ENCODE peak calls at places on chromosomes 4 and X, in five cellular contexts. Q is stimulated activated CD8-positive, alpha-beta memory T cell treated with anti-CD3 and anti-CD28 coated beads, Interleukin-2, amount 100 ng/mL, for 1 hour; H is right lobe of liver; U is activated CD4-positive, alpha-beta T cell treated with anti-CD3 and anti-CD28 coated beads, Interleukin-2, amount 10 ng/mL, durations not matched to agents 7 days and 5 days; C is GM12865. X is an unnamed sample.

GRCh38 chr4:77430847-77431246 is 174.8 kb upstream of the CXCL13 start:
- DNase-seq in C (no peak), Q (no peak), H (no peak), U (no peak), X (no peak)

GRCh38 chr4:75634951-75635350 is 4.6 kb upstream of the CDKL2 start:
- DNase-seq in H (no peak), U (no peak), Q (no peak), C (no peak), X (peak)

GRCh38 chr4:147787204-147787603 is 55.3 kb downstream of the ARHGAP10 start:
- DNase-seq in C (no peak), U (no peak), H (no peak), Q (no peak), X (peak)

GRCh38 chr4:140931904-140932303 is 175.7 kb upstream of the TBC1D9 start:
- DNase-seq in H (no peak), Q (no peak), C (no peak), U (no peak), X (no peak)

GRCh38 chr4:185096032-185096653 is 46.9 kb upstream of the SLC25A4 start:
- DNase-seq in H (no peak), C (peak), Q (no peak), U (peak), X (peak)

GRCh38 chr4:41969666-41970065 is 11.9 kb upstream of the DCAF4L1 start:
- DNase-seq in Q (no peak), H (no peak), U (no peak), C (no peak), X (no peak)

GRCh38 chr4:65340382-65341109 is 329.7 kb downstream of the EPHA5 start:
- DNase-seq in H (no peak), U (no peak), Q (no peak), C (no peak), X (no peak)

GRCh38 chr4:83128235-83128929 is 13.9 kb upstream of the PLAC8 start:
- DNase-seq in Q (no peak), U (no peak), H (no peak), C (no peak), X (peak)

GRCh38 chr4:119296356-119296755 is 25.6 kb downstream of the FABP2 start:
- DNase-seq in C (no peak), U (no peak), Q (no peak), H (no peak), X (no peak)

GRCh38 chr4:98728433-98728832 is 70.0 kb upstream of the TSPAN5 start:
- DNase-seq in Q (no peak), U (no peak), H (no peak), C (no peak), X (peak)

GRCh38 chr4:73976716-73977115 is 5.1 kb downstream of the PF4 start:
- DNase-seq in Q (no peak), U (no peak), H (no peak), C (no peak), X (peak)

GRCh38 chrX:5681159-5681558 is 547.5 kb downstream of the NLGN4X start:
- DNase-seq in U (no peak), C (peak), Q (no peak), H (no peak), X (no peak)

GRCh38 chr4:40515398-40516293 is 114.0 kb downstream of the RBM47 start:
- DNase-seq in H (peak), Q (no peak), U (no peak), C (peak), X (peak)

GRCh38 chr4:184384056-184384809 is 90.1 kb downstream of the IRF2 start:
- DNase-seq in H (peak), U (peak), C (peak), Q (no peak), X (peak)

GRCh38 chr4:108155373-108155772 is 13.4 kb downstream of the LEF1 start:
- DNase-seq in Q (no peak), C (peak), H (no peak), U (no peak), X (no peak)

GRCh38 chr4:28744066-28744465 is 1883.4 kb downstream of the STIM2 start:
- DNase-seq in H (no peak), Q (no peak), U (no peak), C (no peak), X (peak)

GRCh38 chrX:130139474-130140201 is 26.0 kb downstream of the AIFM1 start:
- DNase-seq in H (no peak), Q (no peak), U (no peak), C (no peak), X (no peak)

GRCh38 chrX:45889471-45889870 is 655.8 kb downstream of the ZNF674 start:
- DNase-seq in U (no peak), C (no peak), H (no peak), Q (no peak), X (peak)

GRCh38 chrX:30887721-30888120 is 1.3 kb downstream of the TAB3 start:
- DNase-seq in H (no peak), Q (no peak), U (peak), C (no peak), X (no peak)

GRCh38 chrX:54427837-54428424 is 12.3 kb upstream of the TSR2 start:
- DNase-seq in C (no peak), H (no peak), U (no peak), Q (no peak), X (no peak)

GRCh38 chrX:140709421-140709846 is at the start of gene LINC00632:
- DNase-seq in H (no peak), U (no peak), C (no peak), Q (no peak), X (no peak)

GRCh38 chr4:11366859-11367258 is 61.8 kb downstream of the HS3ST1 start:
- DNase-seq in C (no peak), H (no peak), U (no peak), Q (no peak), X (no peak)

GRCh38 chrX:146241902-146242301 is 424.3 kb downstream of the SLITRK2 start:
- DNase-seq in Q (no peak), C (no peak), U (no peak), H (no peak), X (no peak)

GRCh38 chr4:79576480-79576803 is 168.4 kb upstream of the GK2 start:
- DNase-seq in U (no peak), C (peak), Q (no peak), H (no peak), X (peak)

GRCh38 chrX:110173192-110174175 is 144.4 kb downstream of the AMMECR1 start:
- DNase-seq in H (no peak), Q (no peak), U (no peak), C (no peak), X (peak)

GRCh38 chrX:24204331-24204730 is 54.8 kb downstream of the ZFX start:
- DNase-seq in H (no peak), Q (no peak), U (no peak), C (no peak), X (no peak)

X was measured in EH.